ENCODE peak calls at places on chromosomes 5 and 9, in eight cellular contexts. L, B, A, V, X, D, W and P are unnamed samples.

GRCh38 chr9:137195525-137196220 is 4.9 kb downstream of the TPRN start:
- DNase-seq in L (no peak), B (no peak), A (no peak), V (peak), X (no peak), D (no peak), W (no peak), P (no peak)

GRCh38 chr9:32264171-32264862 is 120.1 kb upstream of the ACO1 start:
- DNase-seq in L (peak), B (no peak), A (no peak), V (no peak), X (no peak), D (no peak), W (no peak), P (no peak)

GRCh38 chr5:168747987-168748777 is 169.0 kb upstream of the PANK3 start:
- DNase-seq in L (peak), B (peak), A (peak), V (peak), X (no peak), D (peak), W (no peak), P (peak)

GRCh38 chr5:65055938-65056337 is 287.2 kb downstream of the CWC27 start:
- DNase-seq in L (peak), B (peak), A (no peak), V (no peak), X (no peak), D (no peak), W (no peak), P (no peak)

GRCh38 chr5:14922456-14922855 is 50.9 kb upstream of the ANKH start:
- DNase-seq in L (no peak), B (no peak), A (no peak), V (no peak), X (no peak), D (no peak), W (no peak), P (no peak)

GRCh38 chr5:13731229-13731628 is 213.3 kb downstream of the DNAH5 start:
- DNase-seq in L (no peak), B (no peak), A (no peak), V (no peak), X (no peak), D (no peak), W (no peak), P (no peak)

GRCh38 chr5:3845249-3845648 is 249.6 kb downstream of the IRX1 start:
- DNase-seq in L (no peak), B (no peak), A (no peak), V (no peak), X (no peak), D (no peak), W (no peak), P (no peak)

GRCh38 chr9:16213781-16214515 is 656.5 kb downstream of the BNC2 start:
- DNase-seq in L (peak), B (peak), A (no peak), V (no peak), X (peak), D (peak), W (no peak), P (no peak)

GRCh38 chr5:96657068-96657467 is 5.1 kb upstream of the CAST start:
- DNase-seq in L (peak), B (peak), A (peak), V (peak), X (peak), D (peak), W (no peak), P (peak)

DNA sequence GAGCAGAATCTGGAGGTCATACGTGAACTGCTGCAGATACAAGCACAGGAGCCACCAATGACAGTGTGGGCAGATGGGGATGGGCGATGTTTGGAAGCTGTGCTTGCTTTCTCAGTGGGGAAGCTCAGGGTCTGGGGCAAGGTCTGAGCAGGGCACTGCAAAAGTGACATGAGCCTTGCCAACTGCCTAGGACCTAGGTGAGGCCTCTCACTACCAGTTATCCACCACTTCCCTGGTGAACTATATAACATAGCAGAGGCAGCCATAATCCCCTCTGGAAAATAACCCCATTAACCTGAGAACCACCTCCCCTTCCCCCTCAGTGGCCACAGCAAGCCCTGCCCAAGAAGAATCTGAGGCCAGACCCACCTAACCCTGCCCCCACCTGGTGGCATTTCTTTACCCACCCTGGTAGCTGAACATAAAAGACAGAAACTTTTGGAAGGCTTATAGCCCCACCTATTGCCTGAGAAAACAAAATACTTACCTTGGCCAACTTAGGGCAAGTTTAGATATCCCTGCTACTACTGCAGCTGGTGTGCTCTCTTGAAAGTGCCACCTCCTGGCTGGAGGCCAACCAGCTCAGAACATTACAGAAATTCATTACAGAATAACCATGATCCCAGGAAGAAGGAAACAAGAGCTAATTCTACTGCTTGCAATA is 18.8 kb upstream of the SPEF2 start:
- DNase-seq in L (no peak), B (no peak), A (no peak), V (peak), X (no peak), D (no peak), W (no peak), P (no peak)
- TF ChIP-seq CTCF in L (no peak), B (no peak), A (no peak), V (no peak), X (no peak), D (no peak), W (no peak), P (no peak)

GRCh38 chr5:170508660-170509322 is 5.0 kb downstream of the KCNIP1 start:
- DNase-seq in L (no peak), B (no peak), A (no peak), V (no peak), X (no peak), D (no peak), W (no peak), P (no peak)
- TF ChIP-seq CTCF in L (no peak), B (no peak), A (no peak), V (peak), X (no peak), D (no peak), W (no peak), P (no peak)

GRCh38 chr5:66864240-66864884 is 268.2 kb downstream of the MAST4 start:
- DNase-seq in L (peak), B (peak), A (peak), V (no peak), X (no peak), D (no peak), W (no peak), P (peak)
- TF ChIP-seq CTCF in L (peak), B (peak), A (peak), V (no peak), X (peak), D (peak), W (no peak), P (peak)

GRCh38 chr9:19410594-19410993 is 1.8 kb downstream of the ACER2 start:
- DNase-seq in L (no peak), B (no peak), A (no peak), V (no peak), X (no peak), D (no peak), W (no peak), P (no peak)

GRCh38 chr9:19408316-19408692 is 505 bp upstream of the ACER2 start:
- DNase-seq in L (no peak), B (no peak), A (peak), V (no peak), X (peak), D (peak), W (peak), P (no peak)

GRCh38 chr9:19410195-19410503 is 1.3 kb downstream of the ACER2 start:
- DNase-seq in L (no peak), B (no peak), A (no peak), V (no peak), X (no peak), D (no peak), W (no peak), P (no peak)

GRCh38 chr9:19409406-19410194 is 791 bp downstream of the ACER2 start:
- DNase-seq in L (no peak), B (no peak), A (peak), V (peak), X (peak), D (peak), W (no peak), P (peak)

DNA sequence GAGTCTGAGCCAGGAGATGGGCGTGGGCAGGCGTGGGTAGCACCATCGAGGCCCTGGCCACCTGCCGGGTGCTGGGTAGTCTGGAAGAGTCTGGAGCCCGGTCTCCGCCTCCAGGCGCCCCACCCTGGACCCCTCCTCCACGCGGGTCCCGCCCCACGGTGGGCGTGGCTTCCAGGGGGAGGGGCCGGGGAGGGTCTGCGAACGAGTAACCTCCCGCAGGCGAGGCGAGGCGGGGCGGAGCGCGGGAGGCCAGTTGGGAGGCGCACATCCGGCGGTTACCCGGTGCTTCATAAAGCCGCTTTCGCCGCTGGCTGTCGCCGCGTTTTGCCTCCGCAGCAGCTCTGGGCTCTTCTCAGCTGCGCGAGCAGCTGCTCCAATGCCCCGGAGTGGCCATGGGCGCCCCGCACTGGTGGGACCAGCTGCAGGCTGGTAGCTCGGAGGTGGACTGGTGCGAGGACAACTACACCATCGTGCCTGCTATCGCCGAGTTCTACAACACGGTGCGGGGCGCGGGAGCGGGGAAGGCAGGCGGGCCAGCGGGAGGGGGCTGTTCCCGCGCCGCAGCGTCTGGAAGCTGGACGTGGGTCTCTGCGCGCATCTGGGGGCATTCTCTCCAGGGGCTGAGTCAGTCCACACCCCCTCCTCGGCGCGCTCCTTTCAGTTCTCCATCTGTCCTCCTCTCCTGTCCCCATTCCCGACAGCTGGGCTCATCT is at the start of gene ACER2:
- DNase-seq in L (peak), B (peak), A (peak), V (peak), X (peak), D (peak), W (peak), P (peak)
- TF ChIP-seq CTCF in L (no peak), B (peak), A (no peak), V (no peak), X (peak), D (peak), W (no peak), P (peak)

GRCh38 chr9:88555581-88555980 is 20.6 kb downstream of the NXNL2 start:
- DNase-seq in L (no peak), B (no peak), A (no peak), V (no peak), X (no peak), D (no peak), W (no peak), P (no peak)

DNA sequence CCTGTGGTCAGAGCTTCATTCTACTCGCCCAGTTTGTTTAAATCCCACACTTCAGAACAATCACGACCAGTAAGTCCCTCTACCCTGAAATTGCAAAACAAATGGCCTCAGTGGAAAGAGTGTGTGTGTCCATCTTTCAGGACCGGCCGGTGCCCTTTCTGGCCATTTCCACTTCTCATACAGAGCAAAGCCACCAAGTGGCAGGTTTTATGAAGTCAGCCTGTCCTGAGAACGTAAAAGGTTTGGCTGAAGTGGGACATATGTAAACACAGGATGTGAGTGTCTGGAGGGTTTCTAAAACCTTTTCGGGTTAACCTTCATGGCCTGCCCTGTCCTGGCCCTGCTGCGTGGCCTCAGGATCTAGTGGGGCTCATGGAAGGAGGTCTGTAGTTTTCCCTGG is 24.7 kb downstream of the NXNL2 start:
- DNase-seq in L (peak), B (no peak), A (no peak), V (no peak), X (no peak), D (no peak), W (no peak), P (no peak)
- TF ChIP-seq CTCF in L (no peak), B (no peak), A (no peak), V (no peak), X (no peak), D (no peak), W (no peak), P (no peak)

DNA sequence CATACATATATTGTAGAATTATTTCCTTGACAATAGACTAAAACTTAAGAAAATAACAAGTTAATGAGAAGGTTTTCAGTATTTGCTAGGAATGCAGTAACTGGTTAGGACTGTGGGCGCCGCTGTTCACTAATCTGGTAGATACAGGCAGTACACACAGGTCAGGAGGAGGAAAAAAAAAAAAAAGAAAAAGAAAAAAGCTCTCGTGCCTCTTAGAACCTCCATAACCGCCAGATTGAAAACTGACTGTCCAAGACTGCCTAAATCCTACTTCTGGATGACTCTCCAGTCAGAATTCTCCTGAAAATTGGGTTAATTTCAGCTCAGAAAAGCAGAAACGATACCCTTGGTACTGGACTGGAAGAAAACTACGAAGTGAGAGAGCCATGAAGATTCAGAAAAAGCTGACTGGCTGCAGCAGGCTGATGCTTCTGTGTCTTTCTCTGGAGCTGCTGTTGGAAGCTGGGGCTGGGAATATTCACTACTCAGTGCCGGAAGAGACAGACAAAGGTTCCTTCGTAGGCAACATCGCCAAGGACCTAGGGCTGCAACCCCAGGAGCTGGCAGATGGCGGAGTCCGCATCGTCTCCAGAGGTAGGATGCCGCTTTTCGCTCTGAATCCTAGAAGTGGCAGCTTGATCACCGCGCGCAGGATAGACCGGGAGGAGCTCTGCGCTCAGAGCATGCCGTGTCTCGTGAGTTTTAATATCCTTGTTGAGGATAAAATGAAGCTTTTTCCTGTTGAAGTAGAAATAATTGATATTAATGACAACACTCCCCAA is at the start of gene PCDHGA1:
- DNase-seq in L (peak), B (peak), A (peak), V (no peak), X (no peak), D (peak), W (no peak), P (peak)
- TF ChIP-seq CTCF in L (peak), B (peak), A (no peak), V (no peak), X (peak), D (peak), W (no peak), P (peak)

DNA sequence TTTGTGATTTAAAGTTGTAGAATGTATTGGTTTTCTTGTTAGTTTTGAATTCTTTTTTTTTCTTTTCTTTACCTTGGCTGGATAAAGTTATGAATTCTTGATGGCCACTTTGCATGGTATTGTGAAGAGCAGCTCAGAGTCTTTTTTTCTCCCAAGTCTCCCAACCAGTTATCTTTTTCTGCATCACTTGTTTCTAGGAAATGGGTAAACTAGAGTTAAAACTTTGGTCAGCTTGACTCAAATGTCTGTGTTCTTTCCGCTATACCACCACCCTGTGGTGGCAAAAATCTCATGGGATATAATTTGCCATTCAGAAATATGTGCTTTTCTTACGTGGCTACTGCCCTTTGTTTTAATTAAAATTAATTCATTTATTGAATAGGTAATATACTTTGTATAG is 113.2 kb downstream of the UNC13B start:
- DNase-seq in L (no peak), B (no peak), A (no peak), V (no peak), X (no peak), D (no peak), W (no peak), P (no peak)
- TF ChIP-seq CTCF in L (no peak), B (no peak), A (no peak), V (no peak), X (no peak), D (no peak), W (no peak), P (no peak)

DNA sequence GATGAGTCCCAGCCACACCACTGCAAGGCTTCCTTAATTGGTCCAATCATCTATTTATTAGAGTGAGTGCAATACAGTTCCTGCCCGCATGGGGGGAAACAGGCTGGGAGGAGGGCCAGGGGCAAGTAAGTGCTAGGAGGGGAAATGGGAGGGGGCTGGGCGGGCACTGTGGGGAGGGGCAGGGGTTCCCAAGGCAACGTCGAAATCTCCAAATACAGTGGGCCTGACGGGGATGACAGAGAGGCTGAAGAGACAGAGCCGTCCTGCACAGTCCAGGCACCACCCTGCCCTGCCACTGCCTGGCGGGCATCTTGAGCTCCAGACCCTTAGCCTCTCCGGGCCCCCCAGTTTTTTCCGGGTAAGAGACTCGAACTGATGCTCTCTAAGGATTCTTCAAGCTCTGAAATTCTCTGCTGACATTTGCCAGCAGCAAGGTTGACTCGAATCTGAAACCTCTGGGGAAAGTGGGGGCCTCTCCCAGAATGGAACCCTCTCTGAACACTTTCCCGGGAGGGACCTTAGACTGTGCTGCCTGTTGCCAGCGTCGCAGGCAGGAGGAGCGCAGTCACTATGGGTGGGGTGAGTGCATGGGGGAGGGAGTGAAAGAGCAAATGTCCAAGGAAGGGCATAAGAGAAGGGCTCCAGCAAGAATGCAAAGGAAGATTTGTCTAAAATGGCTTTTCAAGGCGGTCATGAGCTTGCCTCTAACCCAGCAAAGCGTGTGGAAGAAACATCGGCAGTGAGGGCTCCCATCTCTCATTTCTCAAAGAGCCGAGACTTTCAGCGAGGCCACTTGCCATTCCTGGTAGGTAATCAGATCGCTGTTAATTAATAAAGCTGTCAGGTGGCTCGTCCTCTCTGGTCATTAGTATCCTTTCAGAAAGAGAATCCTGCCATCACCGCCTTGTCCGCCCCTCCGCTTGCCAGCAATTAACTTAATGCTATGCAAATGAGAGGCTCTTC is 98.9 kb downstream of the GTF3C4 start:
- DNase-seq in L (peak), B (peak), A (peak), V (peak), X (peak), D (peak), W (no peak), P (peak)
- TF ChIP-seq CTCF in L (peak), B (peak), A (peak), V (peak), X (peak), D (peak), W (peak), P (no peak)